ENCODE peak calls at places on chromosome 11, in six cellular contexts. X is activated CD8-positive, alpha-beta memory T cell treated with anti-CD3 and anti-CD28 coated beads for 1 hour; S is pancreas; U is fibroblast of the conjunctiva; R is ACHN; Z is HS-27A. O is an unnamed sample.

GRCh38 chr11:66853242-66854229 is 3.3 kb upstream of the LRFN4 start:
- DNase-seq in X (no peak), Z (no peak), S (no peak), R (no peak), U (no peak), O (no peak)

GRCh38 chr11:70066628-70067027 is 11.5 kb upstream of the ANO1 start:
- DNase-seq in R (no peak), X (no peak), U (no peak), S (no peak), Z (no peak), O (no peak)

GRCh38 chr11:110818032-110818687 is 105.9 kb upstream of the ARHGAP20 start:
- DNase-seq in Z (no peak), R (no peak), U (peak), S (no peak), X (no peak), O (no peak)

GRCh38 chr11:115126515-115127208 is 377.6 kb downstream of the CADM1 start:
- DNase-seq in S (no peak), Z (no peak), U (no peak), R (no peak), X (no peak), O (no peak)

GRCh38 chr11:62805991-62806441 is 776 bp upstream of the NXF1 start:
- DNase-seq in R (no peak), U (no peak), Z (no peak), S (no peak), X (no peak), O (no peak)

GRCh38 chr11:83725161-83725560 is 439.0 kb upstream of the CCDC90B start:
- DNase-seq in Z (no peak), X (no peak), U (no peak), S (no peak), R (no peak), O (no peak)

GRCh38 chr11:62048101-62048500 is 75.7 kb upstream of the INCENP start:
- DNase-seq in Z (no peak), X (no peak), R (no peak), U (no peak), S (no peak), O (no peak)

GRCh38 chr11:293852-294661 is 5.1 kb downstream of the PGGHG start:
- DNase-seq in U (no peak), Z (no peak), X (no peak), S (no peak), R (no peak), O (no peak)

GRCh38 chr11:57597971-57598830 is 716 bp downstream of the SERPING1 start:
- DNase-seq in R (peak), U (peak), Z (no peak), X (no peak), S (peak), O (no peak)